ENCODE peak calls at places on chromosome 14, in eight cellular contexts. W, X, T, L, B, I, H and N are unnamed samples.

GRCh38 chr14:75053396-75054289 is 2.4 kb upstream of the MLH3 start:
- DNase-seq in W (no peak), X (no peak), T (no peak), L (peak; percentile 10), B (no peak), I (no peak), H (peak; percentile 66), N (no peak)

GRCh38 chr14:63011609-63012008 is 33.6 kb downstream of the KCNH5 start:
- DNase-seq in W (no peak), X (no peak), T (no peak), L (no peak), B (no peak), I (no peak), H (peak; percentile 72), N (no peak)

GRCh38 chr14:86999076-86999475 is 993.9 kb downstream of the GALC start:
- DNase-seq in W (no peak), X (no peak), T (no peak), L (no peak), B (no peak), I (no peak), H (no peak), N (no peak)

GRCh38 chr14:75610839-75611238 is 32.4 kb downstream of the FLVCR2 start:
- DNase-seq in W (no peak), X (no peak), T (no peak), L (peak; percentile 56), B (no peak), I (no peak), H (no peak), N (no peak)

GRCh38 chr14:100857196-100857922 is 31.4 kb downstream of the MEG3 start:
- DNase-seq in W (no peak), X (no peak), T (peak; percentile 30), L (no peak), B (no peak), I (no peak), H (no peak), N (no peak)

GRCh38 chr14:58637391-58638230 is at the start of gene DACT1:
- DNase-seq in W (peak; percentile 16), X (no peak), T (peak; percentile 60), L (peak; percentile 80), B (peak; percentile 59), I (peak; percentile 84), H (peak; percentile 69), N (no peak)

GRCh38 chr14:101195309-101195724 is 291.8 kb upstream of the RTL1 start:
- DNase-seq in W (no peak), X (no peak), T (no peak), L (no peak), B (no peak), I (peak; percentile 54), H (no peak), N (no peak)

GRCh38 chr14:54711812-54712211 is 144.9 kb downstream of the SAMD4A start:
- DNase-seq in W (no peak), X (no peak), T (no peak), L (no peak), B (no peak), I (no peak), H (no peak), N (no peak)

GRCh38 chr14:26138764-26139445 is 458.9 kb downstream of the NOVA1 start:
- DNase-seq in W (no peak), X (no peak), T (no peak), L (peak; percentile 73), B (no peak), I (no peak), H (peak; percentile 77), N (no peak)

GRCh38 chr14:78202976-78203375 is 32.8 kb downstream of the NRXN3 start:
- DNase-seq in W (no peak), X (no peak), T (no peak), L (no peak), B (no peak), I (no peak), H (no peak), N (no peak)

GRCh38 chr14:54772451-54772881 is 130.2 kb downstream of the GCH1 start:
- DNase-seq in W (peak; percentile 18), X (no peak), T (no peak), L (peak; percentile 53), B (no peak), I (no peak), H (no peak), N (no peak)

GRCh38 chr14:104843442-104844305 is 21.4 kb upstream of the CEP170B start:
- DNase-seq in W (no peak), X (no peak), T (no peak), L (no peak), B (no peak), I (peak; percentile 65), H (peak; percentile 37), N (no peak)
- H3K4me3 ChIP-seq in W (no peak overlapping the region), X (peak overlapping the region; percentile 31), T (peak overlapping the region; percentile 49), L (no peak overlapping the region), B (no peak overlapping the region), I (peak overlapping the region; percentile 46), H (peak overlapping the region; percentile 43), N (no peak overlapping the region)

GRCh38 chr14:92254786-92255185 is 68.2 kb upstream of the SLC24A4 start:
- DNase-seq in W (no peak), X (no peak), T (no peak), L (peak; percentile 35), B (peak; percentile 42), I (peak; percentile 84), H (no peak), N (no peak)
- H3K4me3 ChIP-seq in W (no peak overlapping the region), X (no peak overlapping the region), T (peak overlapping the region; percentile 26), L (no peak overlapping the region), B (no peak overlapping the region), I (peak overlapping the region; percentile 6), H (no peak overlapping the region), N (no peak overlapping the region)

GRCh38 chr14:99671230-99672224 is 12.6 kb upstream of the CYP46A1 start:
- DNase-seq in W (no peak), X (no peak), T (peak; percentile 6), L (no peak), B (peak; percentile 24), I (peak; percentile 53), H (no peak), N (no peak)
- H3K4me3 ChIP-seq in W (no peak overlapping the region), X (no peak overlapping the region), T (no peak overlapping the region), L (no peak overlapping the region), B (no peak overlapping the region), I (no peak overlapping the region), H (no peak overlapping the region), N (no peak overlapping the region)

GRCh38 chr14:72383869-72384268 is 451.6 kb downstream of the RGS6 start:
- DNase-seq in W (no peak), X (no peak), T (no peak), L (no peak), B (no peak), I (no peak), H (no peak), N (no peak)
- H3K4me3 ChIP-seq in W (no peak overlapping the region), X (no peak overlapping the region), T (no peak overlapping the region), L (no peak overlapping the region), B (no peak overlapping the region), I (no peak overlapping the region), H (peak overlapping the region; percentile 23), N (no peak overlapping the region)

DNA sequence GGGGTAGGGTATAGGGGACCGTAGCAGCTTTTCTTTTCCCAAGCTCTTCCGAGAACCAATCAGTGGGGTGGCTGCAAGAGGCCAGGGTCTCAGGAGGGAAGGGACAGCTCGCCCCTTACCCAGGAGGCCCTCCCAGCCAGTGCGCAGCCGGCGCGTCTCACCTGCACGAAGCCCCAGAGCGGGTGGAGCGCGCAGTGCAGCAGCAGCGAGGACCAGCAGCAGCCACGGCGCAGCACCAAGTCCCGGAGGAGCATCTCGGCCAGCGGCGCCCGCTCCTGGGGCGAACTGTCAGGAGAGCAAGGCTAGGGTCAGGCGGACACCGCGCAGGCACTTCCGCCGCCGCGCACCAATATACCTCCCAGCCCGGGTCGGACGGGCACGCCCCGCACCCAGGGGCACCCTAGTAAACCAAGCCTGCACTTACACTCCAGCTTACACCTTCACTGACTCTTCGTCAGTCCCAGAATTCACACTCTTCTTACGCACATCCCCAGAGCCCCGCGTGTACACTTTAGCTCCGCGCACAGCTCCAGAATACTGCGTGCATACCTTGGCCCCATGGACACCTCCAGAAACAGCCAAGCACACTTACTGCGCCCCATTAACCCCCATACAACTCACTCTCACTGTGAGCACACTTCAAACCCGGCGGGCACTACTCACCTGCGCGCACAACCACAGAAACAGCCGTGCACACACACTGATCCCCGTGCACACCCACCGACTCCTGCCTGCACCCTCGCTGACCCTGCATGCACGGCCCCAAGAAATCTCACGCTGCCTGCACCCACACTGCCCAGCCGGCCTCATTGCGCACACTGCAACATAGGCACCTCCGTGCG is 599 bp downstream of the PRIMA1 start:
- DNase-seq in W (no peak), X (no peak), T (no peak), L (no peak), B (no peak), I (no peak), H (no peak), N (no peak)
- H3K4me3 ChIP-seq in W (peak overlapping the region; percentile 61), X (no peak overlapping the region), T (peak overlapping the region; percentile 46), L (no peak overlapping the region), B (peak overlapping the region; percentile 40), I (peak overlapping the region; percentile 80), H (peak overlapping the region; percentile 40), N (no peak overlapping the region)

DNA sequence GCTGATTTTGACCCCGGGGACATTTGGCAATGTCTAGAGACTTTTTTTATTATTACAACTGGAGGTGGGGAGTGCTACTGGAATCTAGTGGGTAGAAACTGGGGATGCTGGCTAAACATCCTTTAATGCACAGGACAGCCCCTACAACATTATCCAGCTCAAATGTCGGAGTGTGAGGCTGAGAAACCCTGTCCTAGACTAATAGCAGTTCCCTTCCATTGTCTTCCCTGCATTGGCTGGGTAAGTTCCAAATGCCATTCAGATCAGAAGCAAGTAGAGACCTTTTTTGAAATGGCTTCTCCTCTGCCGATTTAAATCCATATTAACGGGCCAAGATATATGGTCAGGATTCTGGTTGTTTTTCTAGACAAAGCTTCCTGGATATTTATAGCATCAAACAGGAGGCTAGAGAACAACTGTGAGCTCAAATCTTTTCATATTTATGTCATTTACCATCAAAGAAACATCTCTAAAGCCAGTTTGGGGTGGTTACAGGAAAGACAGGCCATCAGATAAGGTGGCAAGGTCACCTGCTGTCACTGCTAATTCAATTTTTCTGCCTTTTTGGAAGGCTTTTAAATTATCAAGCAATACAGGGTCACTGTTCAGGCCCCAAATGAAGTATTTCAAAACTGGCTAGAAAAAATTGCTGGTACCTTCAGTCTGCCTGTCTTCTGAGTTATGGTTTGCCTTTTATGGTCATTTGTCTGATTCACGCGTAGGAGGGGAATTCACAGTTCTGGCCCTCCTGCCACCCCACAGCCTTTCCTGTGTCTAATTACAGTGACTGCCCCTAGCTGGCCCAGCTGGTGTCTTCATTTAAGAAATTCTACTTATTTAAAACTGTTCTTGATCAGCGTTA is 20.1 kb upstream of the AKAP5 start:
- DNase-seq in W (no peak), X (peak; percentile 78), T (no peak), L (peak; percentile 87), B (no peak), I (no peak), H (peak; percentile 78), N (no peak)
- H3K4me3 ChIP-seq in W (no peak overlapping the region), X (no peak overlapping the region), T (no peak overlapping the region), L (no peak overlapping the region), B (no peak overlapping the region), I (no peak overlapping the region), H (no peak overlapping the region), N (no peak overlapping the region)

GRCh38 chr14:48937796-48938195 is 648.4 kb downstream of the RPS29 start:
- DNase-seq in W (no peak), X (no peak), T (no peak), L (peak; percentile 16), B (no peak), I (peak; percentile 63), H (peak; percentile 60), N (no peak)

GRCh38 chr14:48936352-48936751 is 649.8 kb downstream of the RPS29 start:
- DNase-seq in W (no peak), X (no peak), T (no peak), L (peak; percentile 32), B (no peak), I (peak; percentile 64), H (peak; percentile 83), N (no peak)

GRCh38 chr14:48936881-48937280 is 649.3 kb downstream of the RPS29 start:
- DNase-seq in W (no peak), X (no peak), T (no peak), L (no peak), B (no peak), I (no peak), H (peak; percentile 49), N (no peak)
- H3K4me3 ChIP-seq in W (no peak overlapping the region), X (no peak overlapping the region), T (no peak overlapping the region), L (no peak overlapping the region), B (no peak overlapping the region), I (no peak overlapping the region), H (no peak overlapping the region), N (no peak overlapping the region)